ENCODE peak calls at places on chromosomes 7 and 10, in five cellular contexts. One of them, this sample, is unnamed.
A peak's percentile ranks its signal among the peaks of the same experiment; 100 is the strongest.

GRCh38 chr7:35519971-35520809 is 174.7 kb downstream of the HERPUD2 start:
- DNase-seq in dorsolateral prefrontal cortex: no peak
- DNase-seq in WTC11: peak; percentile 71
- DNase-seq in choroid plexus epithelial cell: peak; percentile 85
- DNase-seq in natural killer cell: no peak
- DNase-seq in this sample: peak; percentile 47

GRCh38 chr7:96144260-96144526 is 177.7 kb downstream of the SLC25A13 start:
- DNase-seq in dorsolateral prefrontal cortex: no peak
- DNase-seq in WTC11: no peak
- DNase-seq in choroid plexus epithelial cell: peak; percentile 7
- DNase-seq in natural killer cell: no peak
- DNase-seq in this sample: no peak

GRCh38 chr10:99996934-99997648 is 12.7 kb downstream of the DNMBP start:
- DNase-seq in dorsolateral prefrontal cortex: no peak
- DNase-seq in WTC11: no peak
- DNase-seq in choroid plexus epithelial cell: peak; percentile 62
- DNase-seq in natural killer cell: no peak
- DNase-seq in this sample: no peak

GRCh38 chr10:63520463-63521388 is 475 bp upstream of the REEP3 start:
- DNase-seq in dorsolateral prefrontal cortex: peak; percentile 35
- DNase-seq in WTC11: peak; percentile 70
- DNase-seq in choroid plexus epithelial cell: peak; percentile 74
- DNase-seq in natural killer cell: no peak
- DNase-seq in this sample: no peak

GRCh38 chr7:2651336-2651735 is 19.6 kb downstream of the TTYH3 start:
- DNase-seq in dorsolateral prefrontal cortex: no peak
- DNase-seq in WTC11: no peak
- DNase-seq in choroid plexus epithelial cell: no peak
- DNase-seq in natural killer cell: no peak
- DNase-seq in this sample: peak; percentile 57

GRCh38 chr7:12619461-12620069 is 49.0 kb downstream of the SCIN start:
- DNase-seq in dorsolateral prefrontal cortex: no peak
- DNase-seq in WTC11: no peak
- DNase-seq in choroid plexus epithelial cell: no peak
- DNase-seq in natural killer cell: no peak
- DNase-seq in this sample: no peak

GRCh38 chr7:127702938-127703337 is 50.9 kb downstream of the SND1 start:
- DNase-seq in dorsolateral prefrontal cortex: no peak
- DNase-seq in WTC11: no peak
- DNase-seq in choroid plexus epithelial cell: no peak
- DNase-seq in natural killer cell: no peak
- DNase-seq in this sample: no peak

GRCh38 chr10:113059001-113059780 is 109.1 kb downstream of the TCF7L2 start:
- DNase-seq in dorsolateral prefrontal cortex: no peak
- DNase-seq in WTC11: no peak
- DNase-seq in choroid plexus epithelial cell: peak; percentile 68
- DNase-seq in natural killer cell: no peak
- DNase-seq in this sample: no peak

GRCh38 chr7:110090113-110090820 is 1000.7 kb upstream of the LRRN3 start:
- DNase-seq in dorsolateral prefrontal cortex: no peak
- DNase-seq in WTC11: no peak
- DNase-seq in choroid plexus epithelial cell: peak; percentile 77
- DNase-seq in natural killer cell: no peak
- DNase-seq in this sample: no peak

GRCh38 chr10:118481871-118482270 is 113.6 kb downstream of the PRLHR start:
- DNase-seq in dorsolateral prefrontal cortex: no peak
- DNase-seq in WTC11: no peak
- DNase-seq in choroid plexus epithelial cell: no peak
- DNase-seq in natural killer cell: no peak
- DNase-seq in this sample: no peak

GRCh38 chr10:64091889-64092288 is 570.7 kb downstream of the REEP3 start:
- DNase-seq in dorsolateral prefrontal cortex: no peak
- DNase-seq in WTC11: peak; percentile 29
- DNase-seq in choroid plexus epithelial cell: peak; percentile 1
- DNase-seq in natural killer cell: no peak
- DNase-seq in this sample: no peak

GRCh38 chr10:110803830-110804338 is 67.8 kb upstream of the PDCD4 start:
- DNase-seq in dorsolateral prefrontal cortex: peak; percentile 42
- DNase-seq in WTC11: peak; percentile 48
- DNase-seq in choroid plexus epithelial cell: peak; percentile 66
- DNase-seq in natural killer cell: peak; percentile 31
- DNase-seq in this sample: no peak

GRCh38 chr10:114374141-114374791 is 30.0 kb downstream of the AFAP1L2 start:
- DNase-seq in dorsolateral prefrontal cortex: no peak
- DNase-seq in WTC11: no peak
- DNase-seq in choroid plexus epithelial cell: peak; percentile 58
- DNase-seq in natural killer cell: no peak
- DNase-seq in this sample: no peak

GRCh38 chr7:41803569-41803968 is 100.7 kb upstream of the INHBA start:
- DNase-seq in dorsolateral prefrontal cortex: no peak
- DNase-seq in WTC11: no peak
- DNase-seq in choroid plexus epithelial cell: no peak
- DNase-seq in natural killer cell: no peak
- DNase-seq in this sample: no peak

GRCh38 chr7:148850564-148850963 is 33.5 kb downstream of the EZH2 start:
- DNase-seq in dorsolateral prefrontal cortex: no peak
- DNase-seq in WTC11: no peak
- DNase-seq in choroid plexus epithelial cell: no peak
- DNase-seq in natural killer cell: no peak
- DNase-seq in this sample: no peak

GRCh38 chr10:79084012-79084971 is 15.5 kb downstream of the ZMIZ1 start:
- DNase-seq in dorsolateral prefrontal cortex: no peak
- DNase-seq in WTC11: no peak
- DNase-seq in choroid plexus epithelial cell: peak; percentile 91
- DNase-seq in natural killer cell: no peak
- DNase-seq in this sample: no peak

GRCh38 chr10:69568472-69569143 is 4.6 kb downstream of the NEUROG3 start:
- DNase-seq in dorsolateral prefrontal cortex: no peak
- DNase-seq in WTC11: peak; percentile 85
- DNase-seq in choroid plexus epithelial cell: no peak
- DNase-seq in natural killer cell: no peak
- DNase-seq in this sample: no peak

GRCh38 chr10:75910032-75910431 is 478.6 kb downstream of the LRMDA start:
- DNase-seq in dorsolateral prefrontal cortex: no peak
- DNase-seq in WTC11: no peak
- DNase-seq in choroid plexus epithelial cell: peak; percentile 65
- DNase-seq in natural killer cell: no peak
- DNase-seq in this sample: no peak

GRCh38 chr7:106744507-106745180 is 83.7 kb upstream of the CCDC71L start:
- DNase-seq in dorsolateral prefrontal cortex: no peak
- DNase-seq in WTC11: no peak
- DNase-seq in choroid plexus epithelial cell: no peak
- DNase-seq in natural killer cell: no peak
- DNase-seq in this sample: no peak

GRCh38 chr10:90915141-90916075 is 5.5 kb downstream of the ANKRD1 start:
- DNase-seq in dorsolateral prefrontal cortex: no peak
- DNase-seq in WTC11: no peak
- DNase-seq in choroid plexus epithelial cell: no peak
- DNase-seq in natural killer cell: no peak
- DNase-seq in this sample: no peak

GRCh38 chr10:114179747-114180146 is 594 bp downstream of the TDRD1 start:
- DNase-seq in dorsolateral prefrontal cortex: no peak
- DNase-seq in WTC11: no peak
- DNase-seq in choroid plexus epithelial cell: no peak
- DNase-seq in natural killer cell: no peak
- DNase-seq in this sample: no peak

GRCh38 chr10:113518816-113519591 is 33.8 kb upstream of the HABP2 start:
- DNase-seq in dorsolateral prefrontal cortex: no peak
- DNase-seq in WTC11: no peak
- DNase-seq in choroid plexus epithelial cell: no peak
- DNase-seq in natural killer cell: no peak
- DNase-seq in this sample: no peak

GRCh38 chr10:78700413-78700812 is 368.4 kb upstream of the ZMIZ1 start:
- DNase-seq in dorsolateral prefrontal cortex: no peak
- DNase-seq in WTC11: no peak
- DNase-seq in choroid plexus epithelial cell: peak; percentile 32
- DNase-seq in natural killer cell: no peak
- DNase-seq in this sample: no peak

GRCh38 chr10:115744089-115744488 is 528.9 kb downstream of the GFRA1 start:
- DNase-seq in dorsolateral prefrontal cortex: no peak
- DNase-seq in WTC11: no peak
- DNase-seq in choroid plexus epithelial cell: no peak
- DNase-seq in natural killer cell: no peak
- DNase-seq in this sample: no peak

GRCh38 chr7:128929201-128929808 is 8.4 kb upstream of the IRF5 start:
- DNase-seq in dorsolateral prefrontal cortex: no peak
- DNase-seq in WTC11: no peak
- DNase-seq in choroid plexus epithelial cell: no peak
- DNase-seq in natural killer cell: no peak
- DNase-seq in this sample: no peak

GRCh38 chr10:76437011-76437410 is 1005.6 kb downstream of the LRMDA start:
- DNase-seq in dorsolateral prefrontal cortex: no peak
- DNase-seq in WTC11: no peak
- DNase-seq in choroid plexus epithelial cell: no peak
- DNase-seq in natural killer cell: no peak
- DNase-seq in this sample: no peak

GRCh38 chr10:59362184-59362966 is at the start of gene FAM13C:
- DNase-seq in dorsolateral prefrontal cortex: peak; percentile 73
- DNase-seq in WTC11: peak; percentile 82
- DNase-seq in choroid plexus epithelial cell: peak; percentile 61
- DNase-seq in natural killer cell: no peak
- DNase-seq in this sample: no peak

GRCh38 chr10:55495555-55495954 is 694.5 kb upstream of the PCDH15 start:
- DNase-seq in dorsolateral prefrontal cortex: no peak
- DNase-seq in WTC11: no peak
- DNase-seq in choroid plexus epithelial cell: no peak
- DNase-seq in natural killer cell: no peak
- DNase-seq in this sample: no peak

GRCh38 chr7:73329861-73330581 is 2.1 kb downstream of the FKBP6 start:
- DNase-seq in dorsolateral prefrontal cortex: no peak
- DNase-seq in WTC11: no peak
- DNase-seq in choroid plexus epithelial cell: peak; percentile 65
- DNase-seq in natural killer cell: no peak
- DNase-seq in this sample: no peak

DNA sequence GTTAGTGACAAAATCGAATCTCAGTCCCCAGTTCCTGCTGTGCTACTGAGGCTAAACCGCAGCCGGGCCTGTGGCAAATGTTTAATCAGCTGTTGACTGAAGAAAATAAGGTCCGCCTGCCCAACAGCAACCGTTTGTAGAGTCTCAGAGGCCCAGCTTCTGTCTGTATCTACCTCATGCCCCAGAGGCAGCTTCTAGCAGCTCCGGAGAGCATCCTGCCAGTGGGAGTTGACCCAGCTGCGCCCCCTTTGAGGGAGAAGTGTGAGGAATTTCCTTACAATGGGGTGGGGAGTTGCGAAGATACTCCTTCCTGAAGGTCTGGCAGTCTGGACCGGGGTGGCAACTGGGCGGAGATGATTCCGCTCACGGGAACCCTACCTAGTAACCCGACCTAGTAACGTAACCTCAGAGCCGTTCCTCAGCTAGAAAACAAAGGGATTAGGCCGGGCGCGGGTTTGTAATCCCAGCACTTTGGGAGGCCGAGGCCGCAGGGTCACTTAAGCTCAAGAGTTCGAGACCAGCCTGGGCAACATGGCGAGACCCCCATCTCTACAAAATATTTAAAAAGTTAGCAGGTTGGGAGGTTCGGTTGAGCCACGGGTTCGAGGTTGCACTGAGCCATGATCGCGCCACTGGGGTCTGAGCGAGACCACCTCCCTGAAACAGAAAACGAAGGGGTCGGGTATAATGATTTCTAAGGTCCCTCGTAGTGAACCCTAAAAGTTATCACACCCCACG is 846 bp upstream of the ZNF775 start:
- DNase-seq in dorsolateral prefrontal cortex: no peak
- DNase-seq in WTC11: peak; percentile 86
- DNase-seq in choroid plexus epithelial cell: peak; percentile 71
- DNase-seq in natural killer cell: peak; percentile 30
- DNase-seq in this sample: no peak
- TF ChIP-seq CTCF in dorsolateral prefrontal cortex: peak; percentile 13
- TF ChIP-seq CTCF in WTC11: no peak
- TF ChIP-seq CTCF in choroid plexus epithelial cell: peak; percentile 42
- TF ChIP-seq CTCF in natural killer cell: no peak
- TF ChIP-seq CTCF in this sample: peak; percentile 42

GRCh38 chr10:29266641-29267040 is 22.2 kb upstream of the LYZL1 start:
- DNase-seq in dorsolateral prefrontal cortex: no peak
- DNase-seq in WTC11: peak; percentile 38
- DNase-seq in choroid plexus epithelial cell: peak; percentile 86
- DNase-seq in natural killer cell: no peak
- DNase-seq in this sample: no peak
- TF ChIP-seq CTCF in dorsolateral prefrontal cortex: no peak
- TF ChIP-seq CTCF in WTC11: no peak
- TF ChIP-seq CTCF in choroid plexus epithelial cell: no peak
- TF ChIP-seq CTCF in natural killer cell: no peak
- TF ChIP-seq CTCF in this sample: no peak

DNA sequence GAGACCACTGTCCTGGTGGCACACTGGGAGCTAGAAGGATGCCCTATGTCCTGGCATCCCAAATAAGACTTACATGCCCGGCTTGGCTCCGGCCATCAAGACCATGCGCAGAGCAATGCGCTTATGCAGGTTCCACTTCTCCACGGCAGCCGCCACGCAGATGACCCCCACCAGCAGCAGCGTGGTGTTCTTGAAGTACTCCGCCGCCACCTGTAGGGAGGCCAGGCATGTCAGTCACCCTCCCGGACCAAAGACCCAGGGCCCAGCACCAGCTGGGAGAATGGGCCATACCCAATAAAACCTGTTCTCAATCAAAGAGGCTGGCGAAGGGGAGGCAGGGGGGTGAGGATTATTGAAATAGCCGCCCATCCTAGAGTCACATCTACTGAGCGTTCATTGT is 19.9 kb downstream of the SLC13A4 start:
- DNase-seq in dorsolateral prefrontal cortex: no peak
- DNase-seq in WTC11: peak; percentile 46
- DNase-seq in choroid plexus epithelial cell: no peak
- DNase-seq in natural killer cell: no peak
- DNase-seq in this sample: no peak
- TF ChIP-seq CTCF in dorsolateral prefrontal cortex: no peak
- TF ChIP-seq CTCF in WTC11: no peak
- TF ChIP-seq CTCF in choroid plexus epithelial cell: no peak
- TF ChIP-seq CTCF in natural killer cell: no peak
- TF ChIP-seq CTCF in this sample: no peak

GRCh38 chr10:127739908-127740307 is 2.9 kb downstream of the FOXI2 start:
- DNase-seq in dorsolateral prefrontal cortex: no peak
- DNase-seq in WTC11: no peak
- DNase-seq in choroid plexus epithelial cell: no peak
- DNase-seq in natural killer cell: no peak
- DNase-seq in this sample: no peak
- TF ChIP-seq CTCF in dorsolateral prefrontal cortex: no peak
- TF ChIP-seq CTCF in WTC11: no peak
- TF ChIP-seq CTCF in choroid plexus epithelial cell: no peak
- TF ChIP-seq CTCF in natural killer cell: no peak
- TF ChIP-seq CTCF in this sample: no peak

GRCh38 chr10:73941300-73941699 is 30.4 kb downstream of the PLAU start:
- DNase-seq in dorsolateral prefrontal cortex: no peak
- DNase-seq in WTC11: no peak
- DNase-seq in choroid plexus epithelial cell: no peak
- DNase-seq in natural killer cell: no peak
- DNase-seq in this sample: no peak
- TF ChIP-seq CTCF in dorsolateral prefrontal cortex: no peak
- TF ChIP-seq CTCF in WTC11: no peak
- TF ChIP-seq CTCF in choroid plexus epithelial cell: no peak
- TF ChIP-seq CTCF in natural killer cell: no peak
- TF ChIP-seq CTCF in this sample: no peak

GRCh38 chr7:88401009-88401623 is 94.4 kb upstream of the STEAP4 start:
- DNase-seq in dorsolateral prefrontal cortex: no peak
- DNase-seq in WTC11: no peak
- DNase-seq in choroid plexus epithelial cell: peak; percentile 8
- DNase-seq in natural killer cell: no peak
- DNase-seq in this sample: no peak
- TF ChIP-seq CTCF in dorsolateral prefrontal cortex: no peak
- TF ChIP-seq CTCF in WTC11: peak; percentile 52
- TF ChIP-seq CTCF in choroid plexus epithelial cell: peak; percentile 41
- TF ChIP-seq CTCF in natural killer cell: peak; percentile 12
- TF ChIP-seq CTCF in this sample: peak; percentile 49